ENCODE peak calls at places on chromosomes 7 and 10, in ten cellular contexts. O, I, S, X, A, Z, F, D, W and V are unnamed samples.

GRCh38 chr7:28269700-28270361 is 89.2 kb upstream of the JAZF1 start:
- DNase-seq in O (no peak), I (no peak), S (no peak), X (no peak), A (no peak), Z (no peak), F (no peak), D (no peak), W (no peak), V (no peak)

GRCh38 chr7:133365892-133366291 is 113.0 kb downstream of the EXOC4 start:
- DNase-seq in O (no peak), I (no peak), S (no peak), X (peak), A (peak), Z (no peak), F (no peak), D (no peak), W (peak), V (no peak)

GRCh38 chr7:156578578-156578940 is 62.0 kb upstream of the RNF32 start:
- DNase-seq in O (no peak), I (no peak), S (no peak), X (no peak), A (no peak), Z (no peak), F (no peak), D (no peak), W (no peak), V (no peak)

GRCh38 chr7:47757946-47758371 is 176.0 kb upstream of the TNS3 start:
- DNase-seq in O (no peak), I (peak), S (no peak), X (peak), A (peak), Z (no peak), F (no peak), D (peak), W (peak), V (no peak)

GRCh38 chr10:78752708-78753107 is 316.1 kb upstream of the ZMIZ1 start:
- DNase-seq in O (no peak), I (no peak), S (no peak), X (no peak), A (peak), Z (no peak), F (no peak), D (no peak), W (no peak), V (no peak)

GRCh38 chr10:26269754-26270153 is 53.2 kb downstream of the GAD2 start:
- DNase-seq in O (peak), I (no peak), S (peak), X (peak), A (no peak), Z (peak), F (peak), D (no peak), W (no peak), V (no peak)

GRCh38 chr10:873020-873419 is 58.5 kb downstream of the LARP4B start:
- DNase-seq in O (no peak), I (no peak), S (no peak), X (no peak), A (no peak), Z (no peak), F (no peak), D (peak), W (no peak), V (no peak)

GRCh38 chr7:27835408-27835807 is 95.4 kb downstream of the TAX1BP1 start:
- DNase-seq in O (no peak), I (no peak), S (no peak), X (no peak), A (peak), Z (no peak), F (no peak), D (no peak), W (no peak), V (no peak)

GRCh38 chr10:22253578-22253882 is 35.7 kb upstream of the EBLN1 start:
- DNase-seq in O (no peak), I (peak), S (no peak), X (no peak), A (no peak), Z (no peak), F (peak), D (peak), W (no peak), V (no peak)

GRCh38 chr7:45196374-45196773 is 38.8 kb downstream of the RAMP3 start:
- DNase-seq in O (no peak), I (no peak), S (no peak), X (no peak), A (no peak), Z (no peak), F (no peak), D (no peak), W (no peak), V (peak)

GRCh38 chr7:100563809-100564400 is 9.8 kb downstream of the SAP25 start:
- DNase-seq in O (no peak), I (peak), S (peak), X (peak), A (peak), Z (no peak), F (peak), D (peak), W (peak), V (peak)

DNA sequence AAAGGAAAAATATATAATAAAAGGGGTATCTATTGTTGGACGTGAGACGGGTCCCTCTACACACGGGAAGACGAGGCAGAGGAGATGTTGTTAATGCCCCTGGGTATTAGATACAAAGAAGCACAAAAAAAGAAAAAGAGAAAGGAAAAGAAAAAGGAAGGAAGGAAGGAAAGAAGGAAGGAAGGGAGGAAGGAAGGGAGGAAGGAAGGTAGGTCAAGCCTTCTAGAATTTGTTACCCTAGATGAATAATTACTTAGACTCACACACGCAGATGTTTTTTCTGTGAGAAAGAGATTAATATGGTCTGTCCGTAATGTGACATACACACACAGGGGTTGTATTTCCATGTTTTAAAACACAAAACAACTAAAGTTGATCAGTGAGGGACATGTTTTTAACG is 292.3 kb upstream of the NFE2L3 start:
- DNase-seq in O (no peak), I (no peak), S (no peak), X (no peak), A (no peak), Z (no peak), F (no peak), D (no peak), W (no peak), V (no peak)
- TF ChIP-seq CTCF in O (no peak), I (no peak), S (no peak), X (no peak), A (no peak), Z (no peak), F (no peak), D (no peak), W (no peak), V (no peak)

DNA sequence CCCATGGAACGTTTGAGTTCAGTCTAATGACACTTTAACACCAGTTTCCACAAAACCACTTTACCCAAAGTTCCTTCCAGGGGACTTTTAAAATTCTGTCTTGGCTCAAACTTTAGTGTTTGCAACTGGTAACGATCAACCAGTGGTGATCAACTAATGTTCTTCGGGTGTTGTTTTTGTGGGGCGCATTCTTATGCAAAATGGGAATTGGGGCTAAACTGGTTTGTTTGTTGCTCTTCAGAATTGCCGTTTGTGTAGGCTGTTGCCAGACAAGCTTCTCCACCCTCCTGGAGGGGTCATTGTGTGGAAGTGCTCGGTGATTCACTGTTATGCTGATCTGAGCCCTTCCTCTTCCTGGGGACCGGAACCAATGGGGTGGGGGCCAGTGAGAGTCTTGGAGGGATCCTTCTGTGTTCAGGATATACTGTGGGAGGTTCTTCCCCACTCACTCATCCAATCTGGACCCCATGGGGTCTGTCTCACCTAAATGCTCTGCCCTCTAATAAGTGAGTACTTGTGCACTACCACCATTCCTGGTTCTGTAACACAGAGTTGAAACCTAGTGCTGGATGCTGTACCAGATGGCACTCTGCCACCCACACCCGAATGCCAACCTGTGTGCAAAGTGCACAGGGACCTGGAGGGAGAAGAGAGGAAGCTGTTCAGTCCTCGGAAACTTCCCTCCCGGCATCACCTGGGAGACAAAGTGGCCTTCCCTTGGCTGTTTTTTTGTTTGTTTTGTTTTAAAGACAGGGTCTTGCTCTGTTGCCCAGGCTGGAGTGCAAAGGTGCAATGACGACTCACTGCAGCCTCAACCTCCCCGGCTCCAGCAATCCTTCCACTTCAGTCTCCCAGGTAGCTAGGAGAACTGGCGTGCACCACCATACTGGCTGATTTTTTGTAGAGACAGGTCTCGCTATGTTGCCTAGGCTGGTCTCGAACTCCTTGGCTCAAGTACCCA is 2.1 kb downstream of the NFE2L3 start:
- DNase-seq in O (no peak), I (peak), S (peak), X (no peak), A (peak), Z (no peak), F (no peak), D (no peak), W (no peak), V (no peak)
- H3K4me3 ChIP-seq in O (peak), I (peak), S (peak), X (no peak), A (peak), Z (peak), F (no peak), D (no peak), W (no peak), V (peak)

GRCh38 chr7:142556745-142557144 is 192.5 kb upstream of the PRSS1 start:
- DNase-seq in O (peak), I (peak), S (peak), X (peak), A (peak), Z (peak), F (peak), D (peak), W (peak), V (no peak)
- TF ChIP-seq CTCF in O (peak), I (no peak), S (no peak), X (peak), A (peak), Z (no peak), F (peak), D (peak), W (no peak), V (no peak)

GRCh38 chr10:101572785-101573184 is 15.3 kb downstream of the POLL start:
- DNase-seq in O (no peak), I (no peak), S (no peak), X (no peak), A (no peak), Z (no peak), F (no peak), D (no peak), W (no peak), V (no peak)

GRCh38 chr10:101571573-101571925 is 16.5 kb downstream of the POLL start:
- DNase-seq in O (no peak), I (no peak), S (no peak), X (no peak), A (no peak), Z (no peak), F (no peak), D (no peak), W (no peak), V (no peak)

GRCh38 chr10:101575580-101576228 is 12.4 kb downstream of the POLL start:
- DNase-seq in O (no peak), I (no peak), S (no peak), X (no peak), A (no peak), Z (no peak), F (peak), D (no peak), W (no peak), V (no peak)

GRCh38 chr10:101574354-101574753 is 13.7 kb downstream of the POLL start:
- DNase-seq in O (no peak), I (no peak), S (no peak), X (no peak), A (no peak), Z (no peak), F (peak), D (no peak), W (no peak), V (no peak)

GRCh38 chr10:101573885-101574284 is 14.2 kb downstream of the POLL start:
- DNase-seq in O (no peak), I (no peak), S (no peak), X (no peak), A (no peak), Z (no peak), F (peak), D (no peak), W (no peak), V (no peak)
- H3K4me3 ChIP-seq in O (no peak), I (no peak), S (no peak), X (no peak), A (no peak), Z (no peak), F (no peak), D (no peak), W (no peak), V (no peak)

GRCh38 chr7:121544199-121544598 is 148.1 kb upstream of the FAM3C start:
- DNase-seq in O (no peak), I (no peak), S (peak), X (no peak), A (no peak), Z (no peak), F (no peak), D (no peak), W (no peak), V (no peak)
- TF ChIP-seq CTCF in O (no peak), I (no peak), S (no peak), X (no peak), A (no peak), Z (no peak), F (peak), D (no peak), W (no peak), V (no peak)

GRCh38 chr10:13102002-13102794 is 2.2 kb downstream of the OPTN start:
- DNase-seq in O (no peak), I (no peak), S (no peak), X (peak), A (peak), Z (no peak), F (no peak), D (peak), W (no peak), V (no peak)
- H3K4me3 ChIP-seq in O (no peak), I (no peak), S (peak), X (peak), A (peak), Z (no peak), F (no peak), D (peak), W (no peak), V (peak)

DNA sequence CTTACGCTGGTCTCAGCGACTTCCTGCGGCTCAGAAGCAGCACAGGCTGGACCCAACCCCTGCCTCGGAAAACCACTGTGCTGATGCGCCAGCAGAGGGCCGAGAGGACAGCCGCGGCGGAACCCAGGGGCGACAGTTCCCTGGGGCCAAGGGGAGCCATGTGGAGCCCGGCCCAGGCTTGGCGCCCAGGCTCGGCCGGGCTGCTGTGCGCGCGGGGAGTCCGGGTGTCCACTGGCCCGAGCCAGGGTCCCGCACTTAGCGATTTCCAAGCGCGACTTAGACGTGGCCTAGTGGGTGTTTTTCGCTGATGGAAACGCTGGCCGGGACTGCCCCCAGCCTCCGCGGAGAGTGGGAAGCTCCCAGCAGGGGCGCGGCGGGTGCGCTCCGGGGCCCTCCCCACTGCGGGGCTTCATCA is 18.6 kb upstream of the ZNF32 start:
- DNase-seq in O (no peak), I (no peak), S (no peak), X (no peak), A (peak), Z (no peak), F (peak), D (peak), W (no peak), V (no peak)
- TF ChIP-seq CTCF in O (peak), I (peak), S (no peak), X (peak), A (peak), Z (no peak), F (peak), D (peak), W (no peak), V (no peak)

GRCh38 chr10:77626266-77626935 is 11.2 kb downstream of the KCNMA1 start:
- DNase-seq in O (no peak), I (no peak), S (no peak), X (no peak), A (no peak), Z (no peak), F (no peak), D (no peak), W (no peak), V (no peak)
- H3K4me3 ChIP-seq in O (no peak), I (no peak), S (no peak), X (no peak), A (no peak), Z (no peak), F (no peak), D (no peak), W (no peak), V (no peak)

DNA sequence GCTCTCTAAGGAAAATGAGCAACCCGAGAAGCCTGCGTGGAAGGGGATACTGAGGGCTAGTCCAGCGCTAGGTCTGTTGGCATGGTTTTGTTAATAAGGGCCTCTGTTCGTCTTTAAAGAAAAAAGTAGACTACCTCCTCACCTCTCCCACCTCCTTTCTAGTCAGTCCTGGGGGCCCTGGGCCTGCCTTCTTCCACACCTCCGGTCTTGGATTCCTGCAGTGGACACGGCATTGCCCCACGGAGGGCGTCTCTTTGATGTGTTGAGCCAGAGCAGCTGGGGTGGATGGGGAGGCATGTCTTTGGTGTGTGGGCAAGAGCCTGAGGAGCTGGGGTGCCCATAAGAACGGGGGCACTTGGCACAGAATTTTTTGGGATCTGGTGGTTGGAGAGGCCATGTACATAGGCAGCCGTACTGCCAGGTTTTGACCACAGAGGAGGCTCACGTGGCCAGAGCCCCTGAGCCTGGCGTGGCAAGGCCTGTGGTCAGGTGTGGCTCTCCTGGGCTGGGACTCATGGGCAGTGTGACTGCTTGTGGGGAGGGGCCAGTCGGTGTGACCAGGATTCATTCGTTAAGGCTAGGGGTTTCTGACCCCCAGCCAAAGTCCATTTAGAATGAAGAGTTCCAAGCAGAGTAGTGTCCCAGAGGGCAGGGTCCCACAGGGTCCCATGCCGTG is 38.1 kb downstream of the AGAP3 start:
- DNase-seq in O (no peak), I (no peak), S (no peak), X (no peak), A (no peak), Z (no peak), F (no peak), D (no peak), W (no peak), V (no peak)
- TF ChIP-seq CTCF in O (no peak), I (peak), S (no peak), X (no peak), A (no peak), Z (peak), F (no peak), D (no peak), W (no peak), V (no peak)